ENCODE peak calls at places on chromosomes 3 and 15, in seven cellular contexts. V, F, K, H, L, Q and P are unnamed samples.

GRCh38 chr15:72203507-72203837 is 5.9 kb upstream of the GRAMD2A start:
- DNase-seq in H (peak), V (peak), Q (peak), L (peak), K (no peak), F (peak), P (peak)

GRCh38 chr15:77871838-77872371 is 205.6 kb downstream of the TBC1D2B start:
- DNase-seq in Q (no peak), V (no peak), F (no peak), H (no peak), L (no peak), K (no peak), P (no peak)

GRCh38 chr3:57787867-57788623 is 31.9 kb downstream of the SLMAP start:
- DNase-seq in K (no peak), F (no peak), Q (no peak), L (no peak), V (peak), H (no peak), P (no peak)

GRCh38 chr3:48765376-48765775 is 48.4 kb upstream of the IP6K2 start:
- DNase-seq in F (no peak), K (no peak), V (no peak), L (no peak), Q (no peak), H (no peak), P (no peak)

GRCh38 chr3:123800352-123800682 is 83.8 kb downstream of the MYLK start:
- DNase-seq in F (no peak), H (no peak), Q (no peak), V (no peak), L (no peak), K (no peak), P (no peak)

GRCh38 chr15:89533861-89534544 is 37.6 kb upstream of the RHCG start:
- DNase-seq in Q (no peak), V (no peak), K (no peak), H (no peak), F (no peak), L (no peak), P (no peak)

GRCh38 chr15:99115300-99116215 is 10.7 kb downstream of the SYNM start:
- DNase-seq in Q (no peak), V (no peak), F (no peak), L (no peak), H (no peak), K (no peak), P (no peak)

GRCh38 chr3:100548053-100548452 is 55.6 kb downstream of the TMEM45A start:
- DNase-seq in L (no peak), Q (no peak), K (no peak), H (no peak), F (no peak), V (no peak), P (no peak)

GRCh38 chr15:73630030-73630429 is 3.2 kb downstream of the NPTN start:
- DNase-seq in Q (no peak), F (no peak), L (no peak), H (no peak), K (no peak), V (no peak), P (no peak)

GRCh38 chr3:113629941-113630340 is 66.5 kb downstream of the USF3 start:
- DNase-seq in K (no peak), Q (peak), L (no peak), V (no peak), F (no peak), H (no peak), P (no peak)

GRCh38 chr3:120472121-120472844 is 21.5 kb upstream of the FSTL1 start:
- DNase-seq in V (no peak), H (no peak), Q (no peak), K (no peak), F (no peak), L (no peak), P (no peak)

GRCh38 chr3:44079916-44080315 is 161.8 kb upstream of the TOPAZ1 start:
- DNase-seq in K (no peak), Q (no peak), V (no peak), F (no peak), H (no peak), L (no peak), P (no peak)

GRCh38 chr3:44076221-44076829 is 165.4 kb upstream of the TOPAZ1 start:
- DNase-seq in H (no peak), V (no peak), K (no peak), L (peak), F (no peak), Q (no peak), P (peak)

GRCh38 chr3:44074181-44074580 is 167.5 kb upstream of the TOPAZ1 start:
- DNase-seq in H (no peak), Q (no peak), K (no peak), V (no peak), L (no peak), F (no peak), P (no peak)

GRCh38 chr3:44078863-44079262 is 162.8 kb upstream of the TOPAZ1 start:
- DNase-seq in L (no peak), K (no peak), Q (no peak), H (no peak), F (no peak), V (no peak), P (no peak)

DNA sequence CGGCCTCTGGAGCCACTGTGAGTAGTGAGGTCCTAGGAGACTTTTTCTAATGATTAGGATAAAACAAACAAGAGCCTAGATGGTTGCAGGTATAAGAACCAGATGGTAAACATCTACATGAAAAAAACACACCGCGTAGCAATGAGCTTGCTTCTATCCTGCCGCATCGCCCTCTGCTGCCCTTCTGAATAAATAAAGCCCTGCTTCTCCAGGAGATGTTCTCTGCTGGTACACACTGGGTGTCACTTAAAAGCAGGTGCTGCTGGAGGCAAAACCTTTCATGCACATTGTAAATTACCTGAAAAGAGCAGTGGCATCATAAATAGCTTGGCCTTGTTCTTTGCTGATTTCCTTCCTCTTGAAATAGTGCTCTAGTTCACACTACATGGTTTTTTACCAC is 164.4 kb upstream of the TOPAZ1 start:
- DNase-seq in L (no peak), H (no peak), V (no peak), K (no peak), F (no peak), Q (no peak), P (no peak)
- TF ChIP-seq CTCF in L (peak), H (peak), V (no peak), K (no peak), F (no peak), Q (no peak), P (peak)

DNA sequence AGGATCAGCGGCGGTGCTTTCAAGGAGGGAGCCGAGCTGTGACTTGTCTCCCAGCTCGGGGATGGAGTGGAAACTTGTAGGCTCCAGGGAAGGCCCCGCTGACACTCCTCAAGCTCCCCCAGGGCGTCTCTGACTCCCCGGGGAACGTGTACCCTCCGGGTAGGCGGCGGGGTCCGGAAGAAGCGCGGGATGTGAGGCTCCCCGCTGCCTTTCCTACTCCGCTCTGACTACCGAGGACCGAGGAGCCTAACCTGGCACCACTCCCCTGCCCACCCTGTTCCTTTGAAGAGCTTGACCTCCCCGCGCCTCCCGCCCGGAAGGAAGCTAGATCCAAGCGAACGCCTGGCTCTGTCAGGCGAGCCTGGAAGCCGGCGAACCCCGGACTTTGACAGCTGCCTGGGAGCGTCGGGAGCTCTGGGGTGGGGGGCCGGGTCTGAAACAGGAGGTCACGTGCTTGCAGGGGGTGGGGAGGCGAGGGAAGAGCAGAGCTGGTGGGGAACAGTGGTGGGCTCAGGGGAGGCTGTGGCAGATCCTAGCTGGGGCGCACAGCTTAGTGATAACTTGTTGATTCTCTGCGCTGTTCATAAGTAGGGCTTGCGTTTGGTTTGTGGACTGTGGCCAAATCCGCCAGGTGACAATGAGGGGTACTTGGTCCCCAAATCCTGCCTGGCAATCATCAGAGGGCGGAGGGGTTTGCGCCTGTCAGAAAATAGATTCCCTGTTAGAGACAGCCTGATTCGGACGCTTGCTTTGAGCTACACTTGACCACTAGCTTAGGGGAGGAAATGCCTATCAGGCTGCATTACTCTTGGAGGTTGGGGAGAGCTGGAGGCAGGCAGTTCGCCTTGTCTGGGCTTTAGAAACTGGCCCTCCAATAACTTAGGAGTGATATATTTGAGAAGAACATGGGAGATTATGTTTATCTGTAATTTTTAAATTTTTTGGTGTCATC is 1.2 kb downstream of the CLSTN2 start:
- DNase-seq in F (peak), K (no peak), V (no peak), Q (peak), H (no peak), L (peak), P (peak)
- H3K4me3 ChIP-seq in F (peak), K (peak), V (no peak), Q (peak), H (no peak), L (peak), P (no peak)

GRCh38 chr3:43155464-43156121 is 49.7 kb upstream of the POMGNT2 start:
- DNase-seq in V (peak), F (peak), L (peak), K (no peak), Q (peak), H (peak), P (peak)
- TF ChIP-seq CTCF in V (peak), F (peak), L (peak), K (no peak), Q (peak), H (peak), P (peak)

GRCh38 chr15:52093167-52093538 is 19.4 kb downstream of the BCL2L10 start:
- DNase-seq in Q (no peak), K (no peak), H (no peak), V (no peak), F (no peak), L (no peak), P (no peak)

GRCh38 chr15:52095597-52096262 is 16.8 kb downstream of the BCL2L10 start:
- DNase-seq in L (no peak), F (no peak), Q (no peak), H (peak), K (no peak), V (peak), P (peak)

GRCh38 chr15:52097176-52097575 is 15.4 kb downstream of the BCL2L10 start:
- DNase-seq in K (no peak), Q (no peak), H (no peak), L (no peak), V (no peak), F (no peak), P (peak)

GRCh38 chr15:52094811-52095584 is 17.6 kb downstream of the BCL2L10 start:
- DNase-seq in F (no peak), L (no peak), Q (no peak), V (no peak), K (no peak), H (no peak), P (peak)

DNA sequence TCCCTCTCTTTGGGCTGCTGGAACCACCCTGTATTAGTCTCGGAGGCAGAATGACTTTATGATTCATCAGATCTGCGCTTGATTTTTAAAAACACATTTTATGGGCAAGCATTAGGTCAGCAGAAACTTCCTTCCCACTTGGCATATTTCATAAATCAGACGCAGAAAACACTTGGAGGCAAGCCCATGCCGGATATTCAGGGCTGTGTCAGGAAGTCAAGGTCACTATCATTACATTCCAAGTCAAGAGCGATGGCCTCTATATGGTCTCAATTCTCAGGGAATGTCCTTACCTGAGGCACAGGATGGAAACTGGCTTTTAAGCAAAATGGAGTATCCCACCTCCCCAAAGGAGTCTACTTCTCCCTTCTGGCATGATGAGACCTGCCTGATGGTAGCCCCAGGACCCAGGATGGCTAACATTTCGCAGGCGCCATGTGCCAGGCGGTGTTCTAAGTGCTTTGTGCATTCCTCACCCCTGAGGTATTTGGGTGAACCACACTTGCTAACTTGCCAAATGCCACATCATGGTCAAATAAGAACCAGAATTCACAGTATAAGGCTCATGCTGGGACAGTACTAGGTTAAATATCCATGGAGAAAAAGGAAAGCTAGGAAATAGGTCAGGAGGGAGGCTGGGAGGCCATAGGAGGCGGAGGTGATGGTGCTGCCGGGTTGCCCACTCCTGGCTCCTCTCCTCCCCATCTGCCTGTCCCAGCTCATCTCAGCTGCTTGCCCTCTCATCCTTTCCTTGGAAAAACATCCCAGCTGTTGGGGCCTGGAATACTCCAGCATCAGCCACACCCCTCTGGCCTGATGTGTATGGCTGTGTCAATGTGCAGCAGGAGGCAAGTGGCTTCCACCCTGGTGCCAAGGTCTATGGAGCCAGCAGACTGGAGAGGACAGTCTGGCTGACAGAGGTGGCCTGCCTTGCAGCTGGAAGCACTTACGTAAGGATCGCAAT is 18.8 kb downstream of the BCL2L10 start:
- DNase-seq in F (no peak), K (no peak), V (peak), H (peak), L (no peak), Q (peak), P (peak)
- H3K4me3 ChIP-seq in F (no peak), K (no peak), V (no peak), H (no peak), L (no peak), Q (no peak), P (no peak)

DNA sequence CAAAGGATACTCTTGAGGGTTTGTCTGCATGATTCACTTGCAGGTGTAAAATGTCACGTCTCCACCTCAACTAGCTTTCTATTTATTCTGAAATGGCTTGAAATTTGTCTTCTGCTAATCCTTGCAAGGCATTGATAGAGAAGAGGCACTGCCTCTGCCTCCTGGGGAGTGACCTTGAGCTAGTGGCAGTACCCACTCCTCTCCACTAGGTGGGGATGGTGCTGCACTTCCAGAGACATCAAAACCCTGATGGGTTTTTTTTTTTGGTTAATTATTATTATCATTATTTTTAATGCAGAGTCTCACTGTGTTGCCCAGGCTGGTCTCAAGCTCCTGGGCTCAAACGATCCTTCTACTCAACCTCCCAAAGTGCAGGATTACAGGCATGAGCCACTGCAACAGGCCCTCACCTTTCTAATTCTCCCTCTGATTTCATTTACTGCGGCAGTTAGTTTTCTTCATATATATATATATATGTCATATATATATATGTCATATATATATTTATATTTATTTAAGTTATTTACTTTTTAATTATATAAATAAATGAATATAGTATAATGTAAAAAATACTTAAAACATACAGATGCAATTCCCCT is 117.6 kb upstream of the EIF1B start:
- DNase-seq in V (peak), L (peak), K (peak), H (peak), Q (no peak), F (peak), P (peak)
- TF ChIP-seq CTCF in V (peak), L (peak), K (peak), H (peak), Q (peak), F (peak), P (peak)